ENCODE peak calls at places on chromosomes 2 and 18, in seven cellular contexts. A is epithelial cell of esophagus; V is GM10248; G is stimulated activated CD4-positive, alpha-beta T cell treated with anti-CD3 and anti-CD28 coated beads, TNF-alpha, amount 100 ng/mL, for 4 hours; R is OCI-M1; H is M059J; D is activated CD8-positive, alpha-beta T cell treated with anti-CD3 and anti-CD28 coated beads for 36 hours. N is an unnamed sample.

GRCh38 chr2:188267776-188268175 is 23.9 kb upstream of the GULP1 start:
- DNase-seq in A (no peak), H (no peak), D (no peak), G (no peak), V (no peak), R (no peak), N (no peak)

GRCh38 chr2:214382229-214382628 is 28.6 kb upstream of the VWC2L start:
- DNase-seq in A (peak), G (no peak), H (no peak), V (no peak), R (no peak), D (no peak), N (no peak)

GRCh38 chr18:45688834-45689233 is 35.1 kb upstream of the SLC14A1 start:
- DNase-seq in H (no peak), D (peak), G (no peak), V (peak), A (no peak), R (no peak), N (no peak)

GRCh38 chr2:73830871-73831401 is 2.2 kb downstream of the STAMBP start:
- DNase-seq in D (peak), G (no peak), A (peak), H (peak), R (no peak), V (no peak), N (no peak)

GRCh38 chr2:199471443-199472057 is 13.8 kb upstream of the SATB2 start:
- DNase-seq in H (peak), A (no peak), G (no peak), V (peak), D (peak), R (peak), N (no peak)

GRCh38 chr18:28112056-28112470 is 64.9 kb downstream of the CDH2 start:
- DNase-seq in V (no peak), D (no peak), R (peak), H (peak), G (no peak), A (peak), N (no peak)

GRCh38 chr2:30784682-30785081 is 22.6 kb downstream of the CAPN13 start:
- DNase-seq in D (no peak), R (no peak), G (no peak), H (no peak), A (no peak), V (no peak), N (no peak)

GRCh38 chr2:136527560-136527959 is 237.8 kb upstream of the THSD7B start:
- DNase-seq in D (peak), H (peak), R (peak), A (peak), G (no peak), V (no peak), N (no peak)

GRCh38 chr18:55577812-55578539 is 10.0 kb downstream of the TCF4 start:
- DNase-seq in H (no peak), A (no peak), V (no peak), G (no peak), R (peak), D (no peak), N (no peak)

GRCh38 chr18:41985914-41986313 is 30.9 kb downstream of the PIK3C3 start:
- DNase-seq in R (no peak), V (no peak), A (no peak), H (no peak), G (no peak), D (no peak), N (no peak)

GRCh38 chr2:74864728-74865722 is 31.1 kb downstream of the HK2 start:
- DNase-seq in H (peak), A (peak), R (no peak), G (no peak), D (no peak), V (no peak), N (no peak)

GRCh38 chr18:54127759-54128378 is 96.6 kb downstream of the MBD2 start:
- DNase-seq in H (peak), V (peak), D (peak), G (no peak), R (peak), A (peak), N (no peak)

GRCh38 chr2:21822505-21822904 is 698.7 kb downstream of the TDRD15 start:
- DNase-seq in G (no peak), H (no peak), V (no peak), R (no peak), A (no peak), D (no peak), N (no peak)

GRCh38 chr2:237590272-237591020 is at the start of gene RAB17:
- DNase-seq in A (peak), H (peak), G (no peak), D (peak), V (no peak), R (no peak), N (no peak)

GRCh38 chr18:9855686-9856085 is 30.1 kb upstream of the TXNDC2 start:
- DNase-seq in A (no peak), R (no peak), G (no peak), D (no peak), V (no peak), H (no peak), N (no peak)

GRCh38 chr2:188477564-188478086 is 186.0 kb downstream of the GULP1 start:
- DNase-seq in R (no peak), G (no peak), V (no peak), H (no peak), A (no peak), D (no peak), N (no peak)

GRCh38 chr2:102051659-102052366 is 60.1 kb downstream of the IL1R2 start:
- DNase-seq in H (peak), V (no peak), G (no peak), D (no peak), R (no peak), A (no peak), N (no peak)

GRCh38 chr2:36792947-36793346 is 96.4 kb downstream of the VIT start:
- DNase-seq in H (no peak), D (no peak), G (no peak), A (no peak), V (no peak), R (peak), N (no peak)

GRCh38 chr2:199692489-199692888 is 158.5 kb downstream of the FTCDNL1 start:
- DNase-seq in D (no peak), R (no peak), V (no peak), H (peak), A (peak), G (no peak), N (no peak)

GRCh38 chr2:55460562-55460961 is 40.9 kb upstream of the CCDC88A start:
- DNase-seq in V (no peak), R (peak), D (no peak), H (peak), A (peak), G (no peak), N (no peak)

GRCh38 chr2:217847106-217847505 is 155.7 kb downstream of the TNS1 start:
- DNase-seq in V (no peak), G (no peak), H (no peak), D (no peak), R (no peak), A (no peak), N (no peak)

GRCh38 chr18:59988098-59988706 is 88.4 kb downstream of the PMAIP1 start:
- DNase-seq in A (peak), H (peak), R (peak), D (peak), G (peak), V (peak), N (no peak)

GRCh38 chr2:104476563-104476988 is 377.3 kb upstream of the POU3F3 start:
- DNase-seq in H (no peak), V (no peak), G (no peak), R (no peak), D (no peak), A (no peak), N (no peak)

GRCh38 chr2:156399950-156400703 is 36.1 kb upstream of the GPD2 start:
- DNase-seq in G (peak), V (peak), R (peak), D (peak), H (peak), A (peak), N (peak)

GRCh38 chr18:62999392-62999791 is 284.1 kb downstream of the PHLPP1 start:
- DNase-seq in V (no peak), A (no peak), D (no peak), H (peak), R (no peak), G (no peak), N (peak)

GRCh38 chr2:109294523-109294922 is 165.5 kb downstream of the SH3RF3 start:
- DNase-seq in A (no peak), G (no peak), V (no peak), H (no peak), D (no peak), R (no peak), N (no peak)

GRCh38 chr2:13010283-13010682 is 293.5 kb downstream of the TRIB2 start:
- DNase-seq in V (no peak), H (no peak), A (no peak), D (no peak), R (no peak), G (no peak), N (no peak)

GRCh38 chr2:31032475-31032874 is 105.8 kb downstream of the GALNT14 start:
- DNase-seq in G (no peak), D (no peak), A (no peak), V (no peak), R (no peak), H (no peak), N (peak)

GRCh38 chr2:240898108-240898730 is 2.3 kb upstream of the MAB21L4 start:
- DNase-seq in D (no peak), R (no peak), G (no peak), H (no peak), A (peak), V (no peak), N (no peak)

GRCh38 chr2:66014450-66014849 is 420.5 kb upstream of the MEIS1 start:
- DNase-seq in V (no peak), H (no peak), D (no peak), A (no peak), G (no peak), R (no peak), N (no peak)

GRCh38 chr2:80624062-80624461 is 319.5 kb upstream of the LRRTM1 start:
- DNase-seq in A (no peak), H (no peak), R (no peak), G (no peak), V (no peak), D (no peak), N (no peak)

GRCh38 chr2:26562811-26563645 is 78.1 kb downstream of the CIB4 start:
- DNase-seq in D (no peak), R (no peak), H (peak), G (no peak), A (peak), V (no peak), N (peak)

GRCh38 chr2:63189026-63189425 is 138.4 kb downstream of the OTX1 start:
- DNase-seq in A (peak), G (no peak), R (peak), D (peak), V (peak), H (peak), N (no peak)

GRCh38 chr18:35862115-35862640 is 110.3 kb upstream of the RMP24 start:
- DNase-seq in A (no peak), R (peak), H (no peak), D (peak), V (no peak), G (no peak), N (no peak)